ENCODE peak calls at places on chromosomes 2 and 18, in nine cellular contexts. Z is cardiac muscle cell; F is CD4-positive, CD25-positive, alpha-beta regulatory T cell; K is ovary; H is tibial artery; O is mammary epithelial cell; N is HCT116; U is dorsolateral prefrontal cortex; Q is caudate nucleus. Y is an unnamed sample.
A peak's percentile ranks its signal among the peaks of the same experiment; 100 is the strongest.

GRCh38 chr2:165081276-165081675 is 122.6 kb downstream of the SCN3A start:
- DNase-seq in Z (no peak), K (no peak), Q (no peak), H (no peak), N (no peak), U (no peak), O (no peak), F (no peak), Y (no peak)

GRCh38 chr18:75127143-75128021 is 81.6 kb downstream of the PTGR3 start:
- DNase-seq in U (no peak), Q (no peak), K (no peak), Z (no peak), F (no peak), H (no peak), O (no peak), N (no peak), Y (no peak)

GRCh38 chr2:207163053-207163814 is 2.5 kb downstream of the KLF7 start:
- DNase-seq in N (peak; percentile 74), Q (no peak), K (no peak), H (peak; percentile 56), O (peak; percentile 94), Z (peak; percentile 87), F (no peak), U (no peak), Y (peak; percentile 31)

GRCh38 chr2:23926289-23926749 is 604 bp downstream of the ATAD2B start:
- DNase-seq in K (peak; percentile 60), U (no peak), F (peak; percentile 5), O (no peak), Z (no peak), H (no peak), N (no peak), Q (peak; percentile 58), Y (no peak)

GRCh38 chr2:239400000-239400831 is 604 bp downstream of the HDAC4 start:
- DNase-seq in Q (no peak), U (no peak), K (peak; percentile 62), Z (peak; percentile 10), H (no peak), O (no peak), F (no peak), N (no peak), Y (no peak)

GRCh38 chr18:57698571-57699276 is 77.1 kb upstream of the NARS1 start:
- DNase-seq in K (no peak), H (no peak), N (no peak), U (no peak), F (no peak), Z (peak; percentile 67), O (no peak), Q (no peak), Y (no peak)

GRCh38 chr2:85878719-85879390 is 9.9 kb downstream of the ST3GAL5 start:
- DNase-seq in Z (no peak), K (no peak), U (no peak), O (no peak), Q (no peak), H (no peak), F (no peak), N (no peak), Y (no peak)

GRCh38 chr18:79064228-79064627 is 5.0 kb upstream of the ATP9B start:
- DNase-seq in O (no peak), Q (no peak), Z (no peak), K (no peak), U (no peak), F (no peak), N (no peak), H (no peak), Y (no peak)

GRCh38 chr18:72588339-72588738 is 44.2 kb upstream of the CBLN2 start:
- DNase-seq in Z (no peak), U (no peak), N (no peak), Q (no peak), F (no peak), O (no peak), K (no peak), H (no peak), Y (no peak)

GRCh38 chr2:85787981-85788340 is 34.2 kb downstream of the ATOH8 start:
- DNase-seq in O (no peak), U (no peak), Q (no peak), Z (no peak), F (no peak), N (no peak), K (no peak), H (no peak), Y (no peak)

GRCh38 chr2:85649201-85650190 is 18.5 kb downstream of the SFTPB start:
- DNase-seq in H (no peak), Q (no peak), F (no peak), K (no peak), N (no peak), U (no peak), O (no peak), Z (peak; percentile 41), Y (no peak)

GRCh38 chr2:64019083-64019974 is at the start of gene VPS54:
- DNase-seq in U (peak; percentile 43), N (peak; percentile 33), O (peak; percentile 49), H (peak; percentile 58), Q (peak; percentile 78), F (peak; percentile 41), K (peak; percentile 83), Z (peak; percentile 69), Y (peak; percentile 48)

GRCh38 chr2:38704664-38705063 is 38.8 kb downstream of the GALM start:
- DNase-seq in Z (no peak), N (no peak), H (no peak), F (no peak), U (no peak), O (no peak), Q (no peak), K (no peak), Y (no peak)

GRCh38 chr2:226118471-226119429 is 680.9 kb downstream of the IRS1 start:
- DNase-seq in U (no peak), N (peak; percentile 89), F (no peak), H (peak; percentile 49), Z (peak; percentile 97), K (peak; percentile 24), Q (no peak), O (peak; percentile 94), Y (no peak)

GRCh38 chr18:33470229-33470628 is 29.7 kb upstream of the CCDC178 start:
- DNase-seq in U (no peak), Q (no peak), K (no peak), H (no peak), Z (peak; percentile 12), N (no peak), F (no peak), O (peak; percentile 5), Y (no peak)

DNA sequence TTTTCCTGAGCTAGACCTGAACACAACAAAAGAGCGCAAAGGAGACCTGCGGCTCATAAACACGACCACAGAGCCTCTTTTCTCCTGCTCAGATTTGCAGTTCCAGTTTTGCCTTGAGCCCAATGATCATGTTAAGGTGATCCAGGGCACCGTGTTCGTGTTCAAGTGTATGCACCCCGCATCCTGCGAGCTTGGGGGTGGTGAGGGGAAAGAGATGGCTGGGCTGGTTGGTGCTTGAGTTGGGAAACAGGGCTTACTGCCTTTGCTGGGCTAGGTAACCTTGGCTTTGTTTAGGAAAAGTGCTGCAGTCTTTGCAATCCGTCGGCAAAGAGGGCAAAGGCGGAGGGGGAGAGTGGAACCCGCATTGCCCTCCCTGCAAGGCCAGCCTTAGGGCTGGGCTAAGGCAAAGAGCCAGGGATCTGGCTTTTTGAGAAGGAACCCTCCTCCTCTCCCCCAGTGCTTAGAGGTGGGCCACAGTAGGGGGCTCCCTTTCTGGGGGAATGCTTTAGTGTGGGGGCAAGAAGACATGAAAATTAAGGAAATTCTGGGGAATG is 1.3 kb downstream of the HOXD10 start:
- DNase-seq in H (no peak), F (no peak), U (no peak), Q (no peak), N (no peak), O (no peak), K (no peak), Z (no peak), Y (no peak)
- H3K27ac ChIP-seq in H (no peak overlapping the region), F (no peak overlapping the region), U (no peak overlapping the region), Q (no peak overlapping the region), N (no peak overlapping the region), O (no peak overlapping the region), K (no peak overlapping the region), Z (no peak overlapping the region), Y (no peak overlapping the region)

GRCh38 chr18:63150326-63150725 is 169.2 kb downstream of the BCL2 start:
- DNase-seq in H (no peak), Q (no peak), U (no peak), N (no peak), O (no peak), F (no peak), Z (no peak), K (no peak), Y (no peak)
- H3K27ac ChIP-seq in H (no peak overlapping the region), Q (no peak overlapping the region), U (no peak overlapping the region), N (no peak overlapping the region), O (no peak overlapping the region), F (peak overlapping the region; percentile 26), Z (no peak overlapping the region), K (no peak overlapping the region), Y (no peak overlapping the region)

GRCh38 chr2:42053791-42054656 is 6.2 kb downstream of the PKDCC start:
- DNase-seq in H (peak; percentile 71), Z (peak; percentile 58), K (peak; percentile 81), N (no peak), U (peak; percentile 47), O (no peak), F (no peak), Q (no peak), Y (no peak)
- H3K27ac ChIP-seq in H (peak overlapping the region; percentile 97), Z (peak overlapping the region; percentile 92), K (peak overlapping the region; percentile 85), N (no peak overlapping the region), U (peak overlapping the region; percentile 65), O (no peak overlapping the region), F (no peak overlapping the region), Q (no peak overlapping the region), Y (no peak overlapping the region)

DNA sequence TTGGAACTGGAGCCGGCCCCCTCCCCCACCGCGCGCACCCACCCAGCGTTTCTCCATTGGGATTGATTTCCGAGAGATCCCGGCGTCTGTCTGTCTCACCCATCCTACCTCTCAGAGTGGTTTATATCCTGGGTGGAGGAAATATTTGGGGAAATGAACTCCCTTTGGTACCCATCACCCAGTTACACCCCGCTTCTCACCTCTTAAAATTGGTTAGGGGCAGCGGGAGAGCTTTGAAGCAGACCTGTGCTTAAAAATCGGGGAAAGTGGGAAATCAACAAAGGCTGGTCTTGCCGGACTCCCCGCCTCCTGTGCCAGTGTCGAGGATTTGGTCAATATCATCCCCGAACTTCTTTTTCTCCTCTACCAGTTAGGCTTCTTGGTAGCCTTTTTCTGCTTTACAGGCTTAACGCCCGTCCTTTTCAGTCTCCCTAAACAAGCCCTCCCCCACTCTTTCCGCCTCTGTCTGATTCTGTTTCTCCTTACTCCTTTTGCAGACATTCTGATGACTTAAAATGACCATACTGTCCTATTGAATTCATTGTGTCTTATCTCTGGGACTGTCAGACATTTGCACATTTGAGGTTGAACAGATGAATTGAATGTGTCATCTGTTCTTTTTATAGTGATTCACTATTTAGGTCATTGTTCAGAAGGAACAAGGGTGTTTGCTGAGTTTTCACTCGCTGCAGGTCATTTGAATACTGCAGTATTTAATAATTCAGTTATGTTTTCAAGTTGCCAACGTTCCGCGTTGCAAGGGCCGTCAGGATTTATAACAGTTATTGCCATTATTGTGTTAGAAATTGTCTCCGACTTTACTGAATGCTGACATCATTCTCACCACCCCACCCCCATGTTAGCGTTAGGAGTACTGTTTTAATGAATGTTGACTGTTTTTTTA is 934 bp downstream of the ITGAV start:
- DNase-seq in H (no peak), K (no peak), Z (peak; percentile 76), Q (no peak), F (no peak), N (no peak), U (peak; percentile 40), O (peak; percentile 74), Y (no peak)
- H3K27ac ChIP-seq in H (peak overlapping the region; percentile 95), K (peak overlapping the region; percentile 99), Z (peak overlapping the region; percentile 96), Q (peak overlapping the region; percentile 94), F (peak overlapping the region; percentile 69), N (peak overlapping the region; percentile 84), U (peak overlapping the region; percentile 92), O (peak overlapping the region; percentile 85), Y (peak overlapping the region; percentile 56)